ENCODE peak calls at places on chromosomes 3 and 15, in nine cellular contexts. One of them, this sample, is unnamed.

GRCh38 chr3:167808910-167809309 is 73.4 kb downstream of the SERPINI1 start:
- DNase-seq in cardiac muscle cell: no peak
- DNase-seq in left colon: no peak
- DNase-seq in NCI-H345: no peak
- DNase-seq in mucosa of gallbladder: no peak
- DNase-seq in foreskin fibroblast: no peak
- DNase-seq in D721Med: no peak
- DNase-seq in A549: no peak
- DNase-seq in A172: no peak
- DNase-seq in this sample: no peak

GRCh38 chr15:39357478-39358268 is 223.2 kb upstream of the THBS1 start:
- DNase-seq in cardiac muscle cell: no peak
- DNase-seq in NCI-H345: no peak
- DNase-seq in A549: no peak
- DNase-seq in A172: no peak
- DNase-seq in foreskin fibroblast: no peak
- DNase-seq in D721Med: no peak
- DNase-seq in left colon: no peak
- DNase-seq in mucosa of gallbladder: no peak
- DNase-seq in this sample: no peak

GRCh38 chr15:63909819-63910437 is 76.2 kb upstream of the HERC1 start:
- DNase-seq in foreskin fibroblast: peak
- DNase-seq in mucosa of gallbladder: peak
- DNase-seq in left colon: no peak
- DNase-seq in NCI-H345: no peak
- DNase-seq in A172: peak
- DNase-seq in D721Med: no peak
- DNase-seq in A549: no peak
- DNase-seq in cardiac muscle cell: no peak
- DNase-seq in this sample: peak

GRCh38 chr3:29281265-29282228 is 676 bp downstream of the RBMS3 start:
- DNase-seq in A549: no peak
- DNase-seq in left colon: no peak
- DNase-seq in NCI-H345: no peak
- DNase-seq in cardiac muscle cell: peak
- DNase-seq in mucosa of gallbladder: peak
- DNase-seq in D721Med: no peak
- DNase-seq in A172: peak
- DNase-seq in foreskin fibroblast: peak
- DNase-seq in this sample: no peak

GRCh38 chr3:2514031-2514430 is 415.4 kb downstream of the CNTN4 start:
- DNase-seq in mucosa of gallbladder: no peak
- DNase-seq in D721Med: no peak
- DNase-seq in A549: no peak
- DNase-seq in A172: no peak
- DNase-seq in cardiac muscle cell: peak
- DNase-seq in foreskin fibroblast: no peak
- DNase-seq in NCI-H345: no peak
- DNase-seq in left colon: no peak
- DNase-seq in this sample: no peak

GRCh38 chr3:181824961-181825360 is 113.2 kb downstream of the SOX2 start:
- DNase-seq in D721Med: no peak
- DNase-seq in left colon: no peak
- DNase-seq in foreskin fibroblast: no peak
- DNase-seq in mucosa of gallbladder: no peak
- DNase-seq in cardiac muscle cell: no peak
- DNase-seq in NCI-H345: no peak
- DNase-seq in A549: no peak
- DNase-seq in A172: no peak
- DNase-seq in this sample: no peak

GRCh38 chr15:90315276-90315982 is 36.7 kb upstream of the ZNF774 start:
- DNase-seq in A549: no peak
- DNase-seq in left colon: peak
- DNase-seq in mucosa of gallbladder: peak
- DNase-seq in A172: peak
- DNase-seq in NCI-H345: no peak
- DNase-seq in cardiac muscle cell: no peak
- DNase-seq in D721Med: no peak
- DNase-seq in foreskin fibroblast: peak
- DNase-seq in this sample: no peak

GRCh38 chr3:157176108-157176507 is 16.2 kb upstream of the CCNL1 start:
- DNase-seq in foreskin fibroblast: peak
- DNase-seq in A549: no peak
- DNase-seq in A172: peak
- DNase-seq in D721Med: no peak
- DNase-seq in mucosa of gallbladder: no peak
- DNase-seq in left colon: no peak
- DNase-seq in NCI-H345: no peak
- DNase-seq in cardiac muscle cell: no peak
- DNase-seq in this sample: no peak

GRCh38 chr15:38325290-38325990 is 72.8 kb downstream of the SPRED1 start:
- DNase-seq in foreskin fibroblast: no peak
- DNase-seq in mucosa of gallbladder: no peak
- DNase-seq in A549: no peak
- DNase-seq in D721Med: no peak
- DNase-seq in A172: no peak
- DNase-seq in left colon: no peak
- DNase-seq in cardiac muscle cell: no peak
- DNase-seq in NCI-H345: no peak
- DNase-seq in this sample: no peak

GRCh38 chr3:55555866-55556621 is 68.9 kb upstream of the WNT5A start:
- DNase-seq in D721Med: no peak
- DNase-seq in foreskin fibroblast: no peak
- DNase-seq in A172: no peak
- DNase-seq in A549: no peak
- DNase-seq in left colon: no peak
- DNase-seq in NCI-H345: no peak
- DNase-seq in mucosa of gallbladder: no peak
- DNase-seq in cardiac muscle cell: peak
- DNase-seq in this sample: no peak

GRCh38 chr3:74139648-74140047 is 474.8 kb downstream of the CNTN3 start:
- DNase-seq in foreskin fibroblast: peak
- DNase-seq in NCI-H345: peak
- DNase-seq in A549: no peak
- DNase-seq in D721Med: no peak
- DNase-seq in mucosa of gallbladder: no peak
- DNase-seq in left colon: no peak
- DNase-seq in A172: no peak
- DNase-seq in cardiac muscle cell: peak
- DNase-seq in this sample: no peak

GRCh38 chr3:42489116-42489936 is 13.1 kb upstream of the VIPR1 start:
- DNase-seq in cardiac muscle cell: no peak
- DNase-seq in A549: no peak
- DNase-seq in A172: no peak
- DNase-seq in NCI-H345: no peak
- DNase-seq in mucosa of gallbladder: peak
- DNase-seq in foreskin fibroblast: no peak
- DNase-seq in D721Med: no peak
- DNase-seq in left colon: no peak
- DNase-seq in this sample: no peak

GRCh38 chr3:52596658-52597265 is 60.4 kb downstream of the UQCC5 start:
- DNase-seq in left colon: no peak
- DNase-seq in A549: no peak
- DNase-seq in cardiac muscle cell: no peak
- DNase-seq in mucosa of gallbladder: no peak
- DNase-seq in D721Med: no peak
- DNase-seq in A172: no peak
- DNase-seq in foreskin fibroblast: no peak
- DNase-seq in NCI-H345: no peak
- DNase-seq in this sample: no peak

GRCh38 chr3:116441652-116442051 is 3.6 kb downstream of the LSAMP start:
- DNase-seq in foreskin fibroblast: no peak
- DNase-seq in cardiac muscle cell: no peak
- DNase-seq in A549: no peak
- DNase-seq in mucosa of gallbladder: no peak
- DNase-seq in A172: no peak
- DNase-seq in left colon: no peak
- DNase-seq in D721Med: no peak
- DNase-seq in NCI-H345: no peak
- DNase-seq in this sample: no peak

GRCh38 chr3:89851974-89852621 is 744.7 kb downstream of the EPHA3 start:
- DNase-seq in D721Med: peak
- DNase-seq in cardiac muscle cell: peak
- DNase-seq in A172: no peak
- DNase-seq in mucosa of gallbladder: peak
- DNase-seq in NCI-H345: peak
- DNase-seq in foreskin fibroblast: no peak
- DNase-seq in left colon: no peak
- DNase-seq in A549: no peak
- DNase-seq in this sample: peak

GRCh38 chr15:40058476-40059140 is 19.6 kb upstream of the SRP14 start:
- DNase-seq in foreskin fibroblast: peak
- DNase-seq in mucosa of gallbladder: no peak
- DNase-seq in D721Med: no peak
- DNase-seq in A172: no peak
- DNase-seq in cardiac muscle cell: no peak
- DNase-seq in left colon: no peak
- DNase-seq in A549: no peak
- DNase-seq in NCI-H345: no peak
- DNase-seq in this sample: no peak

GRCh38 chr15:59367022-59367451 is 5.6 kb downstream of the MYO1E start:
- DNase-seq in foreskin fibroblast: no peak
- DNase-seq in cardiac muscle cell: no peak
- DNase-seq in NCI-H345: no peak
- DNase-seq in D721Med: no peak
- DNase-seq in mucosa of gallbladder: no peak
- DNase-seq in left colon: no peak
- DNase-seq in A549: no peak
- DNase-seq in A172: no peak
- DNase-seq in this sample: no peak

GRCh38 chr15:41511331-41512077 is 2.1 kb downstream of the LTK start:
- DNase-seq in A172: no peak
- DNase-seq in foreskin fibroblast: no peak
- DNase-seq in D721Med: no peak
- DNase-seq in left colon: no peak
- DNase-seq in A549: no peak
- DNase-seq in mucosa of gallbladder: no peak
- DNase-seq in cardiac muscle cell: no peak
- DNase-seq in NCI-H345: no peak
- DNase-seq in this sample: no peak

GRCh38 chr15:23538657-23539056 is 26.8 kb upstream of the MKRN3 start:
- DNase-seq in A549: no peak
- DNase-seq in A172: no peak
- DNase-seq in foreskin fibroblast: no peak
- DNase-seq in NCI-H345: no peak
- DNase-seq in left colon: no peak
- DNase-seq in cardiac muscle cell: no peak
- DNase-seq in D721Med: no peak
- DNase-seq in mucosa of gallbladder: no peak
- DNase-seq in this sample: no peak

GRCh38 chr15:60381148-60381788 is 16.5 kb downstream of the ANXA2 start:
- DNase-seq in A549: no peak
- DNase-seq in D721Med: no peak
- DNase-seq in left colon: no peak
- DNase-seq in cardiac muscle cell: no peak
- DNase-seq in A172: peak
- DNase-seq in NCI-H345: no peak
- DNase-seq in mucosa of gallbladder: no peak
- DNase-seq in foreskin fibroblast: no peak
- DNase-seq in this sample: no peak

GRCh38 chr3:57864853-57865252 is 108.7 kb downstream of the SLMAP start:
- DNase-seq in D721Med: no peak
- DNase-seq in cardiac muscle cell: peak
- DNase-seq in A172: peak
- DNase-seq in NCI-H345: no peak
- DNase-seq in mucosa of gallbladder: no peak
- DNase-seq in foreskin fibroblast: peak
- DNase-seq in left colon: no peak
- DNase-seq in A549: peak
- DNase-seq in this sample: no peak

GRCh38 chr3:49015765-49016164 is 2.6 kb downstream of the DALRD3 start:
- DNase-seq in A549: no peak
- DNase-seq in foreskin fibroblast: no peak
- DNase-seq in A172: no peak
- DNase-seq in left colon: no peak
- DNase-seq in D721Med: no peak
- DNase-seq in cardiac muscle cell: no peak
- DNase-seq in NCI-H345: no peak
- DNase-seq in mucosa of gallbladder: no peak
- DNase-seq in this sample: no peak

GRCh38 chr15:75107905-75108838 is 84.8 kb downstream of the PPCDC start:
- DNase-seq in foreskin fibroblast: peak
- DNase-seq in D721Med: no peak
- DNase-seq in left colon: peak
- DNase-seq in cardiac muscle cell: no peak
- DNase-seq in NCI-H345: no peak
- DNase-seq in A549: peak
- DNase-seq in mucosa of gallbladder: peak
- DNase-seq in A172: peak
- DNase-seq in this sample: no peak

GRCh38 chr15:40310001-40310959 is 2.5 kb upstream of the PLCB2 start:
- DNase-seq in left colon: no peak
- DNase-seq in NCI-H345: peak
- DNase-seq in foreskin fibroblast: no peak
- DNase-seq in A172: peak
- DNase-seq in D721Med: no peak
- DNase-seq in A549: peak
- DNase-seq in cardiac muscle cell: peak
- DNase-seq in mucosa of gallbladder: peak
- DNase-seq in this sample: peak

GRCh38 chr3:141476033-141476432 is 10.8 kb upstream of the RASA2 start:
- DNase-seq in mucosa of gallbladder: no peak
- DNase-seq in D721Med: no peak
- DNase-seq in cardiac muscle cell: no peak
- DNase-seq in foreskin fibroblast: no peak
- DNase-seq in left colon: no peak
- DNase-seq in A549: no peak
- DNase-seq in A172: no peak
- DNase-seq in NCI-H345: no peak
- DNase-seq in this sample: no peak

GRCh38 chr3:154888386-154888785 is 191.7 kb upstream of the MME start:
- DNase-seq in left colon: no peak
- DNase-seq in A549: no peak
- DNase-seq in cardiac muscle cell: no peak
- DNase-seq in NCI-H345: no peak
- DNase-seq in foreskin fibroblast: no peak
- DNase-seq in mucosa of gallbladder: no peak
- DNase-seq in A172: no peak
- DNase-seq in D721Med: no peak
- DNase-seq in this sample: no peak

GRCh38 chr3:169769287-169770181 is at the start of gene ACTRT3:
- DNase-seq in cardiac muscle cell: peak
- DNase-seq in A549: peak
- DNase-seq in foreskin fibroblast: peak
- DNase-seq in D721Med: no peak
- DNase-seq in NCI-H345: no peak
- DNase-seq in mucosa of gallbladder: peak
- DNase-seq in left colon: peak
- DNase-seq in A172: no peak
- DNase-seq in this sample: peak

This sample was measured in HEK293T.